ENCODE peak calls at places on chromosomes 16 and 17, in seven cellular contexts. One of them, this sample, is unnamed.

GRCh38 chr17:82213251-82214011 is 789 bp upstream of the CCDC57 start:
- DNase-seq in naive thymus-derived CD8-positive, alpha-beta T cell: peak; percentile 62
- DNase-seq in activated T-cell treated with anti-CD3 and anti-CD28 coated beads, Interleukin-2, amount 50 U/mL, for 72 hours: peak; percentile 78
- DNase-seq in T-helper 17 cell: no peak
- DNase-seq in activated CD8-positive, alpha-beta memory T cell treated with anti-CD3 and anti-CD28 coated beads for 4 hours: peak; percentile 85
- DNase-seq in mucosa of gallbladder: no peak
- DNase-seq in stimulated activated CD4-positive, alpha-beta T cell treated with anti-CD3 and anti-CD28 coated beads, Interleukin-1b, Interleukin-23, amount 100 ng/mL, for 24 hours: no peak
- DNase-seq in this sample: peak; percentile 61

GRCh38 chr17:28524476-28525415 is 18.6 kb downstream of the FOXN1 start:
- DNase-seq in naive thymus-derived CD8-positive, alpha-beta T cell: no peak
- DNase-seq in activated T-cell treated with anti-CD3 and anti-CD28 coated beads, Interleukin-2, amount 50 U/mL, for 72 hours: no peak
- DNase-seq in T-helper 17 cell: no peak
- DNase-seq in activated CD8-positive, alpha-beta memory T cell treated with anti-CD3 and anti-CD28 coated beads for 4 hours: no peak
- DNase-seq in mucosa of gallbladder: peak; percentile 81
- DNase-seq in stimulated activated CD4-positive, alpha-beta T cell treated with anti-CD3 and anti-CD28 coated beads, Interleukin-1b, Interleukin-23, amount 100 ng/mL, for 24 hours: no peak
- DNase-seq in this sample: no peak

GRCh38 chr17:72538921-72539352 is 418.1 kb downstream of the SOX9 start:
- DNase-seq in naive thymus-derived CD8-positive, alpha-beta T cell: no peak
- DNase-seq in activated T-cell treated with anti-CD3 and anti-CD28 coated beads, Interleukin-2, amount 50 U/mL, for 72 hours: no peak
- DNase-seq in T-helper 17 cell: no peak
- DNase-seq in activated CD8-positive, alpha-beta memory T cell treated with anti-CD3 and anti-CD28 coated beads for 4 hours: no peak
- DNase-seq in mucosa of gallbladder: no peak
- DNase-seq in stimulated activated CD4-positive, alpha-beta T cell treated with anti-CD3 and anti-CD28 coated beads, Interleukin-1b, Interleukin-23, amount 100 ng/mL, for 24 hours: no peak
- DNase-seq in this sample: no peak

GRCh38 chr17:56929362-56929969 is 15.6 kb upstream of the TRIM25 start:
- DNase-seq in naive thymus-derived CD8-positive, alpha-beta T cell: no peak
- DNase-seq in activated T-cell treated with anti-CD3 and anti-CD28 coated beads, Interleukin-2, amount 50 U/mL, for 72 hours: no peak
- DNase-seq in T-helper 17 cell: no peak
- DNase-seq in activated CD8-positive, alpha-beta memory T cell treated with anti-CD3 and anti-CD28 coated beads for 4 hours: no peak
- DNase-seq in mucosa of gallbladder: no peak
- DNase-seq in stimulated activated CD4-positive, alpha-beta T cell treated with anti-CD3 and anti-CD28 coated beads, Interleukin-1b, Interleukin-23, amount 100 ng/mL, for 24 hours: no peak
- DNase-seq in this sample: no peak

GRCh38 chr17:64622931-64623654 is 39.0 kb downstream of the SMURF2 start:
- DNase-seq in naive thymus-derived CD8-positive, alpha-beta T cell: no peak
- DNase-seq in activated T-cell treated with anti-CD3 and anti-CD28 coated beads, Interleukin-2, amount 50 U/mL, for 72 hours: no peak
- DNase-seq in T-helper 17 cell: no peak
- DNase-seq in activated CD8-positive, alpha-beta memory T cell treated with anti-CD3 and anti-CD28 coated beads for 4 hours: no peak
- DNase-seq in mucosa of gallbladder: no peak
- DNase-seq in stimulated activated CD4-positive, alpha-beta T cell treated with anti-CD3 and anti-CD28 coated beads, Interleukin-1b, Interleukin-23, amount 100 ng/mL, for 24 hours: no peak
- DNase-seq in this sample: no peak

GRCh38 chr17:60680754-60681153 is 3.1 kb downstream of the BCAS3 start:
- DNase-seq in naive thymus-derived CD8-positive, alpha-beta T cell: no peak
- DNase-seq in activated T-cell treated with anti-CD3 and anti-CD28 coated beads, Interleukin-2, amount 50 U/mL, for 72 hours: no peak
- DNase-seq in T-helper 17 cell: no peak
- DNase-seq in activated CD8-positive, alpha-beta memory T cell treated with anti-CD3 and anti-CD28 coated beads for 4 hours: no peak
- DNase-seq in mucosa of gallbladder: no peak
- DNase-seq in stimulated activated CD4-positive, alpha-beta T cell treated with anti-CD3 and anti-CD28 coated beads, Interleukin-1b, Interleukin-23, amount 100 ng/mL, for 24 hours: no peak
- DNase-seq in this sample: no peak

GRCh38 chr17:73343739-73344454 is 32.1 kb upstream of the CDC42EP4 start:
- DNase-seq in naive thymus-derived CD8-positive, alpha-beta T cell: no peak
- DNase-seq in activated T-cell treated with anti-CD3 and anti-CD28 coated beads, Interleukin-2, amount 50 U/mL, for 72 hours: no peak
- DNase-seq in T-helper 17 cell: no peak
- DNase-seq in activated CD8-positive, alpha-beta memory T cell treated with anti-CD3 and anti-CD28 coated beads for 4 hours: no peak
- DNase-seq in mucosa of gallbladder: no peak
- DNase-seq in stimulated activated CD4-positive, alpha-beta T cell treated with anti-CD3 and anti-CD28 coated beads, Interleukin-1b, Interleukin-23, amount 100 ng/mL, for 24 hours: no peak
- DNase-seq in this sample: peak; percentile 65

GRCh38 chr17:79657861-79658810 is 47.3 kb upstream of the RBFOX3 start:
- DNase-seq in naive thymus-derived CD8-positive, alpha-beta T cell: no peak
- DNase-seq in activated T-cell treated with anti-CD3 and anti-CD28 coated beads, Interleukin-2, amount 50 U/mL, for 72 hours: no peak
- DNase-seq in T-helper 17 cell: no peak
- DNase-seq in activated CD8-positive, alpha-beta memory T cell treated with anti-CD3 and anti-CD28 coated beads for 4 hours: no peak
- DNase-seq in mucosa of gallbladder: peak; percentile 2
- DNase-seq in stimulated activated CD4-positive, alpha-beta T cell treated with anti-CD3 and anti-CD28 coated beads, Interleukin-1b, Interleukin-23, amount 100 ng/mL, for 24 hours: no peak
- DNase-seq in this sample: no peak

GRCh38 chr16:81697886-81698635 is 81.0 kb upstream of the PLCG2 start:
- DNase-seq in naive thymus-derived CD8-positive, alpha-beta T cell: no peak
- DNase-seq in activated T-cell treated with anti-CD3 and anti-CD28 coated beads, Interleukin-2, amount 50 U/mL, for 72 hours: no peak
- DNase-seq in T-helper 17 cell: no peak
- DNase-seq in activated CD8-positive, alpha-beta memory T cell treated with anti-CD3 and anti-CD28 coated beads for 4 hours: no peak
- DNase-seq in mucosa of gallbladder: no peak
- DNase-seq in stimulated activated CD4-positive, alpha-beta T cell treated with anti-CD3 and anti-CD28 coated beads, Interleukin-1b, Interleukin-23, amount 100 ng/mL, for 24 hours: no peak
- DNase-seq in this sample: no peak

GRCh38 chr17:30961213-30962188 is 9.3 kb upstream of the RNF135 start:
- DNase-seq in naive thymus-derived CD8-positive, alpha-beta T cell: no peak
- DNase-seq in activated T-cell treated with anti-CD3 and anti-CD28 coated beads, Interleukin-2, amount 50 U/mL, for 72 hours: no peak
- DNase-seq in T-helper 17 cell: no peak
- DNase-seq in activated CD8-positive, alpha-beta memory T cell treated with anti-CD3 and anti-CD28 coated beads for 4 hours: no peak
- DNase-seq in mucosa of gallbladder: no peak
- DNase-seq in stimulated activated CD4-positive, alpha-beta T cell treated with anti-CD3 and anti-CD28 coated beads, Interleukin-1b, Interleukin-23, amount 100 ng/mL, for 24 hours: no peak
- DNase-seq in this sample: no peak

GRCh38 chr17:65541453-65541852 is 20.0 kb downstream of the AXIN2 start:
- DNase-seq in naive thymus-derived CD8-positive, alpha-beta T cell: no peak
- DNase-seq in activated T-cell treated with anti-CD3 and anti-CD28 coated beads, Interleukin-2, amount 50 U/mL, for 72 hours: no peak
- DNase-seq in T-helper 17 cell: no peak
- DNase-seq in activated CD8-positive, alpha-beta memory T cell treated with anti-CD3 and anti-CD28 coated beads for 4 hours: no peak
- DNase-seq in mucosa of gallbladder: no peak
- DNase-seq in stimulated activated CD4-positive, alpha-beta T cell treated with anti-CD3 and anti-CD28 coated beads, Interleukin-1b, Interleukin-23, amount 100 ng/mL, for 24 hours: no peak
- DNase-seq in this sample: no peak

GRCh38 chr17:6786618-6787017 is 10.6 kb downstream of the FBXO39 start:
- DNase-seq in naive thymus-derived CD8-positive, alpha-beta T cell: no peak
- DNase-seq in activated T-cell treated with anti-CD3 and anti-CD28 coated beads, Interleukin-2, amount 50 U/mL, for 72 hours: no peak
- DNase-seq in T-helper 17 cell: no peak
- DNase-seq in activated CD8-positive, alpha-beta memory T cell treated with anti-CD3 and anti-CD28 coated beads for 4 hours: no peak
- DNase-seq in mucosa of gallbladder: no peak
- DNase-seq in stimulated activated CD4-positive, alpha-beta T cell treated with anti-CD3 and anti-CD28 coated beads, Interleukin-1b, Interleukin-23, amount 100 ng/mL, for 24 hours: no peak
- DNase-seq in this sample: no peak

GRCh38 chr16:71924710-71925109 is 29.4 kb downstream of the IST1 start:
- DNase-seq in naive thymus-derived CD8-positive, alpha-beta T cell: no peak
- DNase-seq in activated T-cell treated with anti-CD3 and anti-CD28 coated beads, Interleukin-2, amount 50 U/mL, for 72 hours: no peak
- DNase-seq in T-helper 17 cell: no peak
- DNase-seq in activated CD8-positive, alpha-beta memory T cell treated with anti-CD3 and anti-CD28 coated beads for 4 hours: no peak
- DNase-seq in mucosa of gallbladder: no peak
- DNase-seq in stimulated activated CD4-positive, alpha-beta T cell treated with anti-CD3 and anti-CD28 coated beads, Interleukin-1b, Interleukin-23, amount 100 ng/mL, for 24 hours: no peak
- DNase-seq in this sample: no peak

GRCh38 chr16:23466162-23466885 is 13.3 kb upstream of the COG7 start:
- DNase-seq in naive thymus-derived CD8-positive, alpha-beta T cell: no peak
- DNase-seq in activated T-cell treated with anti-CD3 and anti-CD28 coated beads, Interleukin-2, amount 50 U/mL, for 72 hours: no peak
- DNase-seq in T-helper 17 cell: no peak
- DNase-seq in activated CD8-positive, alpha-beta memory T cell treated with anti-CD3 and anti-CD28 coated beads for 4 hours: no peak
- DNase-seq in mucosa of gallbladder: no peak
- DNase-seq in stimulated activated CD4-positive, alpha-beta T cell treated with anti-CD3 and anti-CD28 coated beads, Interleukin-1b, Interleukin-23, amount 100 ng/mL, for 24 hours: no peak
- DNase-seq in this sample: no peak

GRCh38 chr17:4229627-4230026 is 34.2 kb downstream of the ANKFY1 start:
- DNase-seq in naive thymus-derived CD8-positive, alpha-beta T cell: no peak
- DNase-seq in activated T-cell treated with anti-CD3 and anti-CD28 coated beads, Interleukin-2, amount 50 U/mL, for 72 hours: no peak
- DNase-seq in T-helper 17 cell: no peak
- DNase-seq in activated CD8-positive, alpha-beta memory T cell treated with anti-CD3 and anti-CD28 coated beads for 4 hours: no peak
- DNase-seq in mucosa of gallbladder: peak; percentile 26
- DNase-seq in stimulated activated CD4-positive, alpha-beta T cell treated with anti-CD3 and anti-CD28 coated beads, Interleukin-1b, Interleukin-23, amount 100 ng/mL, for 24 hours: no peak
- DNase-seq in this sample: no peak

GRCh38 chr17:70070297-70071027 is 4.6 kb upstream of the KCNJ16 start:
- DNase-seq in naive thymus-derived CD8-positive, alpha-beta T cell: no peak
- DNase-seq in activated T-cell treated with anti-CD3 and anti-CD28 coated beads, Interleukin-2, amount 50 U/mL, for 72 hours: no peak
- DNase-seq in T-helper 17 cell: no peak
- DNase-seq in activated CD8-positive, alpha-beta memory T cell treated with anti-CD3 and anti-CD28 coated beads for 4 hours: no peak
- DNase-seq in mucosa of gallbladder: no peak
- DNase-seq in stimulated activated CD4-positive, alpha-beta T cell treated with anti-CD3 and anti-CD28 coated beads, Interleukin-1b, Interleukin-23, amount 100 ng/mL, for 24 hours: no peak
- DNase-seq in this sample: no peak

GRCh38 chr17:7558544-7559306 is at the start of gene TNFSF13:
- DNase-seq in naive thymus-derived CD8-positive, alpha-beta T cell: no peak
- DNase-seq in activated T-cell treated with anti-CD3 and anti-CD28 coated beads, Interleukin-2, amount 50 U/mL, for 72 hours: no peak
- DNase-seq in T-helper 17 cell: no peak
- DNase-seq in activated CD8-positive, alpha-beta memory T cell treated with anti-CD3 and anti-CD28 coated beads for 4 hours: no peak
- DNase-seq in mucosa of gallbladder: no peak
- DNase-seq in stimulated activated CD4-positive, alpha-beta T cell treated with anti-CD3 and anti-CD28 coated beads, Interleukin-1b, Interleukin-23, amount 100 ng/mL, for 24 hours: no peak
- DNase-seq in this sample: peak; percentile 82

GRCh38 chr17:76909971-76910760 is 42.0 kb downstream of the MGAT5B start:
- DNase-seq in naive thymus-derived CD8-positive, alpha-beta T cell: no peak
- DNase-seq in activated T-cell treated with anti-CD3 and anti-CD28 coated beads, Interleukin-2, amount 50 U/mL, for 72 hours: peak; percentile 9
- DNase-seq in T-helper 17 cell: peak; percentile 18
- DNase-seq in activated CD8-positive, alpha-beta memory T cell treated with anti-CD3 and anti-CD28 coated beads for 4 hours: no peak
- DNase-seq in mucosa of gallbladder: peak; percentile 53
- DNase-seq in stimulated activated CD4-positive, alpha-beta T cell treated with anti-CD3 and anti-CD28 coated beads, Interleukin-1b, Interleukin-23, amount 100 ng/mL, for 24 hours: no peak
- DNase-seq in this sample: no peak

GRCh38 chr16:66358231-66358630 is 8.3 kb upstream of the CDH5 start:
- DNase-seq in naive thymus-derived CD8-positive, alpha-beta T cell: no peak
- DNase-seq in activated T-cell treated with anti-CD3 and anti-CD28 coated beads, Interleukin-2, amount 50 U/mL, for 72 hours: no peak
- DNase-seq in T-helper 17 cell: no peak
- DNase-seq in activated CD8-positive, alpha-beta memory T cell treated with anti-CD3 and anti-CD28 coated beads for 4 hours: no peak
- DNase-seq in mucosa of gallbladder: no peak
- DNase-seq in stimulated activated CD4-positive, alpha-beta T cell treated with anti-CD3 and anti-CD28 coated beads, Interleukin-1b, Interleukin-23, amount 100 ng/mL, for 24 hours: no peak
- DNase-seq in this sample: no peak

GRCh38 chr17:78341559-78342437 is 18.1 kb downstream of the SOCS3 start:
- DNase-seq in naive thymus-derived CD8-positive, alpha-beta T cell: no peak
- DNase-seq in activated T-cell treated with anti-CD3 and anti-CD28 coated beads, Interleukin-2, amount 50 U/mL, for 72 hours: peak; percentile 52
- DNase-seq in T-helper 17 cell: no peak
- DNase-seq in activated CD8-positive, alpha-beta memory T cell treated with anti-CD3 and anti-CD28 coated beads for 4 hours: no peak
- DNase-seq in mucosa of gallbladder: peak; percentile 70
- DNase-seq in stimulated activated CD4-positive, alpha-beta T cell treated with anti-CD3 and anti-CD28 coated beads, Interleukin-1b, Interleukin-23, amount 100 ng/mL, for 24 hours: no peak
- DNase-seq in this sample: peak; percentile 87

GRCh38 chr17:82287013-82287848 is 13.7 kb upstream of the CSNK1D start:
- DNase-seq in naive thymus-derived CD8-positive, alpha-beta T cell: no peak
- DNase-seq in activated T-cell treated with anti-CD3 and anti-CD28 coated beads, Interleukin-2, amount 50 U/mL, for 72 hours: no peak
- DNase-seq in T-helper 17 cell: no peak
- DNase-seq in activated CD8-positive, alpha-beta memory T cell treated with anti-CD3 and anti-CD28 coated beads for 4 hours: no peak
- DNase-seq in mucosa of gallbladder: no peak
- DNase-seq in stimulated activated CD4-positive, alpha-beta T cell treated with anti-CD3 and anti-CD28 coated beads, Interleukin-1b, Interleukin-23, amount 100 ng/mL, for 24 hours: no peak
- DNase-seq in this sample: no peak

GRCh38 chr16:15434425-15435215 is at the start of gene BMERB1:
- DNase-seq in naive thymus-derived CD8-positive, alpha-beta T cell: peak; percentile 16
- DNase-seq in activated T-cell treated with anti-CD3 and anti-CD28 coated beads, Interleukin-2, amount 50 U/mL, for 72 hours: peak; percentile 85
- DNase-seq in T-helper 17 cell: peak; percentile 21
- DNase-seq in activated CD8-positive, alpha-beta memory T cell treated with anti-CD3 and anti-CD28 coated beads for 4 hours: peak; percentile 44
- DNase-seq in mucosa of gallbladder: peak; percentile 65
- DNase-seq in stimulated activated CD4-positive, alpha-beta T cell treated with anti-CD3 and anti-CD28 coated beads, Interleukin-1b, Interleukin-23, amount 100 ng/mL, for 24 hours: peak; percentile 28
- DNase-seq in this sample: peak; percentile 86

GRCh38 chr16:88634141-88634993 is 4.0 kb upstream of the IL17C start:
- DNase-seq in naive thymus-derived CD8-positive, alpha-beta T cell: no peak
- DNase-seq in activated T-cell treated with anti-CD3 and anti-CD28 coated beads, Interleukin-2, amount 50 U/mL, for 72 hours: peak; percentile 80
- DNase-seq in T-helper 17 cell: peak; percentile 25
- DNase-seq in activated CD8-positive, alpha-beta memory T cell treated with anti-CD3 and anti-CD28 coated beads for 4 hours: no peak
- DNase-seq in mucosa of gallbladder: no peak
- DNase-seq in stimulated activated CD4-positive, alpha-beta T cell treated with anti-CD3 and anti-CD28 coated beads, Interleukin-1b, Interleukin-23, amount 100 ng/mL, for 24 hours: no peak
- DNase-seq in this sample: no peak

GRCh38 chr16:29995330-29995910 is at the start of gene HIRIP3:
- DNase-seq in naive thymus-derived CD8-positive, alpha-beta T cell: peak; percentile 76
- DNase-seq in activated T-cell treated with anti-CD3 and anti-CD28 coated beads, Interleukin-2, amount 50 U/mL, for 72 hours: peak; percentile 91
- DNase-seq in T-helper 17 cell: peak; percentile 80
- DNase-seq in activated CD8-positive, alpha-beta memory T cell treated with anti-CD3 and anti-CD28 coated beads for 4 hours: peak; percentile 71
- DNase-seq in mucosa of gallbladder: peak; percentile 87
- DNase-seq in stimulated activated CD4-positive, alpha-beta T cell treated with anti-CD3 and anti-CD28 coated beads, Interleukin-1b, Interleukin-23, amount 100 ng/mL, for 24 hours: peak; percentile 76
- DNase-seq in this sample: peak; percentile 94

GRCh38 chr16:20923876-20924275 is 23.3 kb downstream of the LYRM1 start:
- DNase-seq in naive thymus-derived CD8-positive, alpha-beta T cell: no peak
- DNase-seq in activated T-cell treated with anti-CD3 and anti-CD28 coated beads, Interleukin-2, amount 50 U/mL, for 72 hours: no peak
- DNase-seq in T-helper 17 cell: no peak
- DNase-seq in activated CD8-positive, alpha-beta memory T cell treated with anti-CD3 and anti-CD28 coated beads for 4 hours: no peak
- DNase-seq in mucosa of gallbladder: no peak
- DNase-seq in stimulated activated CD4-positive, alpha-beta T cell treated with anti-CD3 and anti-CD28 coated beads, Interleukin-1b, Interleukin-23, amount 100 ng/mL, for 24 hours: no peak
- DNase-seq in this sample: no peak

GRCh38 chr16:11398851-11399250 is 53.6 kb downstream of the RMI2 start:
- DNase-seq in naive thymus-derived CD8-positive, alpha-beta T cell: no peak
- DNase-seq in activated T-cell treated with anti-CD3 and anti-CD28 coated beads, Interleukin-2, amount 50 U/mL, for 72 hours: no peak
- DNase-seq in T-helper 17 cell: no peak
- DNase-seq in activated CD8-positive, alpha-beta memory T cell treated with anti-CD3 and anti-CD28 coated beads for 4 hours: no peak
- DNase-seq in mucosa of gallbladder: no peak
- DNase-seq in stimulated activated CD4-positive, alpha-beta T cell treated with anti-CD3 and anti-CD28 coated beads, Interleukin-1b, Interleukin-23, amount 100 ng/mL, for 24 hours: no peak
- DNase-seq in this sample: no peak

GRCh38 chr16:525520-526180 is 1.9 kb upstream of the CAPN15 start:
- DNase-seq in naive thymus-derived CD8-positive, alpha-beta T cell: no peak
- DNase-seq in activated T-cell treated with anti-CD3 and anti-CD28 coated beads, Interleukin-2, amount 50 U/mL, for 72 hours: peak; percentile 83
- DNase-seq in T-helper 17 cell: no peak
- DNase-seq in activated CD8-positive, alpha-beta memory T cell treated with anti-CD3 and anti-CD28 coated beads for 4 hours: peak; percentile 65
- DNase-seq in mucosa of gallbladder: peak; percentile 54
- DNase-seq in stimulated activated CD4-positive, alpha-beta T cell treated with anti-CD3 and anti-CD28 coated beads, Interleukin-1b, Interleukin-23, amount 100 ng/mL, for 24 hours: peak; percentile 41
- DNase-seq in this sample: no peak

GRCh38 chr17:43768382-43768781 is 9.8 kb upstream of the SOST start:
- DNase-seq in naive thymus-derived CD8-positive, alpha-beta T cell: no peak
- DNase-seq in activated T-cell treated with anti-CD3 and anti-CD28 coated beads, Interleukin-2, amount 50 U/mL, for 72 hours: no peak
- DNase-seq in T-helper 17 cell: no peak
- DNase-seq in activated CD8-positive, alpha-beta memory T cell treated with anti-CD3 and anti-CD28 coated beads for 4 hours: no peak
- DNase-seq in mucosa of gallbladder: peak; percentile 71
- DNase-seq in stimulated activated CD4-positive, alpha-beta T cell treated with anti-CD3 and anti-CD28 coated beads, Interleukin-1b, Interleukin-23, amount 100 ng/mL, for 24 hours: no peak
- DNase-seq in this sample: no peak

GRCh38 chr16:12611006-12611477 is 192.6 kb downstream of the CPPED1 start:
- DNase-seq in naive thymus-derived CD8-positive, alpha-beta T cell: no peak
- DNase-seq in activated T-cell treated with anti-CD3 and anti-CD28 coated beads, Interleukin-2, amount 50 U/mL, for 72 hours: no peak
- DNase-seq in T-helper 17 cell: no peak
- DNase-seq in activated CD8-positive, alpha-beta memory T cell treated with anti-CD3 and anti-CD28 coated beads for 4 hours: no peak
- DNase-seq in mucosa of gallbladder: no peak
- DNase-seq in stimulated activated CD4-positive, alpha-beta T cell treated with anti-CD3 and anti-CD28 coated beads, Interleukin-1b, Interleukin-23, amount 100 ng/mL, for 24 hours: no peak
- DNase-seq in this sample: no peak

GRCh38 chr17:6577686-6578263 is 21.4 kb upstream of the PITPNM3 start:
- DNase-seq in naive thymus-derived CD8-positive, alpha-beta T cell: no peak
- DNase-seq in activated T-cell treated with anti-CD3 and anti-CD28 coated beads, Interleukin-2, amount 50 U/mL, for 72 hours: no peak
- DNase-seq in T-helper 17 cell: no peak
- DNase-seq in activated CD8-positive, alpha-beta memory T cell treated with anti-CD3 and anti-CD28 coated beads for 4 hours: no peak
- DNase-seq in mucosa of gallbladder: no peak
- DNase-seq in stimulated activated CD4-positive, alpha-beta T cell treated with anti-CD3 and anti-CD28 coated beads, Interleukin-1b, Interleukin-23, amount 100 ng/mL, for 24 hours: no peak
- DNase-seq in this sample: no peak

GRCh38 chr17:47701603-47702002 is 7.6 kb downstream of the TBKBP1 start:
- DNase-seq in naive thymus-derived CD8-positive, alpha-beta T cell: no peak
- DNase-seq in activated T-cell treated with anti-CD3 and anti-CD28 coated beads, Interleukin-2, amount 50 U/mL, for 72 hours: no peak
- DNase-seq in T-helper 17 cell: no peak
- DNase-seq in activated CD8-positive, alpha-beta memory T cell treated with anti-CD3 and anti-CD28 coated beads for 4 hours: no peak
- DNase-seq in mucosa of gallbladder: no peak
- DNase-seq in stimulated activated CD4-positive, alpha-beta T cell treated with anti-CD3 and anti-CD28 coated beads, Interleukin-1b, Interleukin-23, amount 100 ng/mL, for 24 hours: no peak
- DNase-seq in this sample: no peak

GRCh38 chr16:81583893-81584705 is 139.5 kb downstream of the CMIP start:
- DNase-seq in naive thymus-derived CD8-positive, alpha-beta T cell: no peak
- DNase-seq in activated T-cell treated with anti-CD3 and anti-CD28 coated beads, Interleukin-2, amount 50 U/mL, for 72 hours: no peak
- DNase-seq in T-helper 17 cell: no peak
- DNase-seq in activated CD8-positive, alpha-beta memory T cell treated with anti-CD3 and anti-CD28 coated beads for 4 hours: no peak
- DNase-seq in mucosa of gallbladder: peak; percentile 82
- DNase-seq in stimulated activated CD4-positive, alpha-beta T cell treated with anti-CD3 and anti-CD28 coated beads, Interleukin-1b, Interleukin-23, amount 100 ng/mL, for 24 hours: no peak
- DNase-seq in this sample: no peak

GRCh38 chr17:71327376-71328059 is 793.3 kb upstream of the SOX9 start:
- DNase-seq in naive thymus-derived CD8-positive, alpha-beta T cell: no peak
- DNase-seq in activated T-cell treated with anti-CD3 and anti-CD28 coated beads, Interleukin-2, amount 50 U/mL, for 72 hours: no peak
- DNase-seq in T-helper 17 cell: no peak
- DNase-seq in activated CD8-positive, alpha-beta memory T cell treated with anti-CD3 and anti-CD28 coated beads for 4 hours: no peak
- DNase-seq in mucosa of gallbladder: no peak
- DNase-seq in stimulated activated CD4-positive, alpha-beta T cell treated with anti-CD3 and anti-CD28 coated beads, Interleukin-1b, Interleukin-23, amount 100 ng/mL, for 24 hours: no peak
- DNase-seq in this sample: no peak

GRCh38 chr17:44241104-44241503 is 21.6 kb upstream of the UBTF start:
- DNase-seq in naive thymus-derived CD8-positive, alpha-beta T cell: no peak
- DNase-seq in activated T-cell treated with anti-CD3 and anti-CD28 coated beads, Interleukin-2, amount 50 U/mL, for 72 hours: no peak
- DNase-seq in T-helper 17 cell: no peak
- DNase-seq in activated CD8-positive, alpha-beta memory T cell treated with anti-CD3 and anti-CD28 coated beads for 4 hours: no peak
- DNase-seq in mucosa of gallbladder: no peak
- DNase-seq in stimulated activated CD4-positive, alpha-beta T cell treated with anti-CD3 and anti-CD28 coated beads, Interleukin-1b, Interleukin-23, amount 100 ng/mL, for 24 hours: no peak
- DNase-seq in this sample: no peak

This sample was measured in sciatic nerve.